ENCODE peak calls at places on chromosomes 13 and 19, in ten cellular contexts. One of them, this sample, is unnamed.

GRCh38 chr19:1383014-1383310 is 745 bp upstream of the NDUFS7 start:
- DNase-seq in left ventricle myocardium superior: no peak
- DNase-seq in stimulated activated CD8-positive, alpha-beta memory T cell treated with anti-CD3 and anti-CD28 coated beads, Interleukin-4, amount 100 ng/mL, for 4 hours: no peak
- DNase-seq in T-helper 2 cell: no peak
- DNase-seq in posterior cingulate gyrus: no peak
- DNase-seq in posterior vena cava: no peak
- DNase-seq in NCI-H1092 treated with DMSO at 0.1 percent for 48 hours: no peak
- DNase-seq in iris pigment epithelial cell: no peak
- DNase-seq in Peyer's patch: no peak
- DNase-seq in sigmoid colon: no peak
- DNase-seq in this sample: no peak

GRCh38 chr19:44552324-44552723 is 22.8 kb upstream of the CEACAM20 start:
- DNase-seq in left ventricle myocardium superior: no peak
- DNase-seq in stimulated activated CD8-positive, alpha-beta memory T cell treated with anti-CD3 and anti-CD28 coated beads, Interleukin-4, amount 100 ng/mL, for 4 hours: no peak
- DNase-seq in T-helper 2 cell: no peak
- DNase-seq in posterior cingulate gyrus: no peak
- DNase-seq in posterior vena cava: no peak
- DNase-seq in NCI-H1092 treated with DMSO at 0.1 percent for 48 hours: no peak
- DNase-seq in iris pigment epithelial cell: peak; percentile 28
- DNase-seq in Peyer's patch: peak; percentile 66
- DNase-seq in sigmoid colon: no peak
- DNase-seq in this sample: no peak

GRCh38 chr19:38793186-38793585 is 4.2 kb downstream of the LGALS7B start:
- DNase-seq in left ventricle myocardium superior: no peak
- DNase-seq in stimulated activated CD8-positive, alpha-beta memory T cell treated with anti-CD3 and anti-CD28 coated beads, Interleukin-4, amount 100 ng/mL, for 4 hours: no peak
- DNase-seq in T-helper 2 cell: no peak
- DNase-seq in posterior cingulate gyrus: no peak
- DNase-seq in posterior vena cava: no peak
- DNase-seq in NCI-H1092 treated with DMSO at 0.1 percent for 48 hours: no peak
- DNase-seq in iris pigment epithelial cell: peak; percentile 63
- DNase-seq in Peyer's patch: no peak
- DNase-seq in sigmoid colon: no peak
- DNase-seq in this sample: no peak

GRCh38 chr19:19410553-19411550 is 5.4 kb downstream of the GATAD2A start:
- DNase-seq in left ventricle myocardium superior: no peak
- DNase-seq in stimulated activated CD8-positive, alpha-beta memory T cell treated with anti-CD3 and anti-CD28 coated beads, Interleukin-4, amount 100 ng/mL, for 4 hours: no peak
- DNase-seq in T-helper 2 cell: no peak
- DNase-seq in posterior cingulate gyrus: no peak
- DNase-seq in posterior vena cava: no peak
- DNase-seq in NCI-H1092 treated with DMSO at 0.1 percent for 48 hours: no peak
- DNase-seq in iris pigment epithelial cell: no peak
- DNase-seq in Peyer's patch: no peak
- DNase-seq in sigmoid colon: no peak
- DNase-seq in this sample: peak; percentile 30

GRCh38 chr19:16084067-16084685 is 7.9 kb downstream of the TPM4 start:
- DNase-seq in left ventricle myocardium superior: no peak
- DNase-seq in stimulated activated CD8-positive, alpha-beta memory T cell treated with anti-CD3 and anti-CD28 coated beads, Interleukin-4, amount 100 ng/mL, for 4 hours: no peak
- DNase-seq in T-helper 2 cell: no peak
- DNase-seq in posterior cingulate gyrus: no peak
- DNase-seq in posterior vena cava: no peak
- DNase-seq in NCI-H1092 treated with DMSO at 0.1 percent for 48 hours: no peak
- DNase-seq in iris pigment epithelial cell: no peak
- DNase-seq in Peyer's patch: no peak
- DNase-seq in sigmoid colon: no peak
- DNase-seq in this sample: no peak

GRCh38 chr13:37640499-37640898 is 41.9 kb upstream of the POSTN start:
- DNase-seq in left ventricle myocardium superior: no peak
- DNase-seq in stimulated activated CD8-positive, alpha-beta memory T cell treated with anti-CD3 and anti-CD28 coated beads, Interleukin-4, amount 100 ng/mL, for 4 hours: no peak
- DNase-seq in T-helper 2 cell: no peak
- DNase-seq in posterior cingulate gyrus: no peak
- DNase-seq in posterior vena cava: no peak
- DNase-seq in NCI-H1092 treated with DMSO at 0.1 percent for 48 hours: peak; percentile 38
- DNase-seq in iris pigment epithelial cell: peak; percentile 90
- DNase-seq in Peyer's patch: no peak
- DNase-seq in sigmoid colon: no peak
- DNase-seq in this sample: no peak

GRCh38 chr13:75787249-75787940 is 151.3 kb downstream of the LMO7 start:
- DNase-seq in left ventricle myocardium superior: no peak
- DNase-seq in stimulated activated CD8-positive, alpha-beta memory T cell treated with anti-CD3 and anti-CD28 coated beads, Interleukin-4, amount 100 ng/mL, for 4 hours: no peak
- DNase-seq in T-helper 2 cell: no peak
- DNase-seq in posterior cingulate gyrus: no peak
- DNase-seq in posterior vena cava: no peak
- DNase-seq in NCI-H1092 treated with DMSO at 0.1 percent for 48 hours: no peak
- DNase-seq in iris pigment epithelial cell: peak; percentile 51
- DNase-seq in Peyer's patch: no peak
- DNase-seq in sigmoid colon: no peak
- DNase-seq in this sample: no peak

GRCh38 chr19:31214997-31215396 is 134.2 kb downstream of the TSHZ3 start:
- DNase-seq in left ventricle myocardium superior: no peak
- DNase-seq in stimulated activated CD8-positive, alpha-beta memory T cell treated with anti-CD3 and anti-CD28 coated beads, Interleukin-4, amount 100 ng/mL, for 4 hours: no peak
- DNase-seq in T-helper 2 cell: no peak
- DNase-seq in posterior cingulate gyrus: no peak
- DNase-seq in posterior vena cava: no peak
- DNase-seq in NCI-H1092 treated with DMSO at 0.1 percent for 48 hours: no peak
- DNase-seq in iris pigment epithelial cell: peak; percentile 27
- DNase-seq in Peyer's patch: no peak
- DNase-seq in sigmoid colon: no peak
- DNase-seq in this sample: no peak

GRCh38 chr19:19486343-19487076 is 28.8 kb downstream of the TSSK6 start:
- DNase-seq in left ventricle myocardium superior: peak; percentile 20
- DNase-seq in stimulated activated CD8-positive, alpha-beta memory T cell treated with anti-CD3 and anti-CD28 coated beads, Interleukin-4, amount 100 ng/mL, for 4 hours: no peak
- DNase-seq in T-helper 2 cell: no peak
- DNase-seq in posterior cingulate gyrus: no peak
- DNase-seq in posterior vena cava: no peak
- DNase-seq in NCI-H1092 treated with DMSO at 0.1 percent for 48 hours: no peak
- DNase-seq in iris pigment epithelial cell: no peak
- DNase-seq in Peyer's patch: no peak
- DNase-seq in sigmoid colon: no peak
- DNase-seq in this sample: peak; percentile 65

This sample was measured in kidney.